ENCODE peak calls at places on chromosomes 3 and 15, in eight cellular contexts. I is OCI-LY7; Y is adipocyte; B is stimulated activated CD8-positive, alpha-beta memory T cell treated with anti-CD3 and anti-CD28 coated beads, Interleukin-15, amount 100 ng/mL, for 1 hour; V is ACHN; J is KG1; M is cardiac muscle cell; G is RCC 7860. W is an unnamed sample.

GRCh38 chr15:85031944-85032587 is 50.4 kb downstream of the PDE8A start:
- DNase-seq in I (no peak), Y (no peak), B (no peak), V (no peak), J (no peak), M (no peak), G (no peak), W (no peak)

GRCh38 chr3:172302176-172302575 is 146.1 kb downstream of the GHSR start:
- DNase-seq in I (no peak), Y (no peak), B (no peak), V (no peak), J (no peak), M (no peak), G (no peak), W (no peak)

GRCh38 chr15:26807517-26808427 is 34.9 kb upstream of the GABRB3 start:
- DNase-seq in I (no peak), Y (no peak), B (no peak), V (no peak), J (no peak), M (no peak), G (no peak), W (no peak)

GRCh38 chr3:12507871-12508281 is 23.6 kb downstream of the TSEN2 start:
- DNase-seq in I (no peak), Y (peak), B (no peak), V (peak), J (no peak), M (no peak), G (no peak), W (no peak)

GRCh38 chr15:23514492-23514891 is 51.0 kb upstream of the MKRN3 start:
- DNase-seq in I (no peak), Y (no peak), B (no peak), V (no peak), J (no peak), M (no peak), G (no peak), W (no peak)

GRCh38 chr15:44593042-44593736 is 56.2 kb downstream of the EIF3J start:
- DNase-seq in I (peak), Y (peak), B (no peak), V (peak), J (no peak), M (no peak), G (no peak), W (no peak)

GRCh38 chr3:27659279-27660021 is 62.7 kb downstream of the EOMES start:
- DNase-seq in I (peak), Y (peak), B (peak), V (peak), J (no peak), M (peak), G (peak), W (peak)

GRCh38 chr15:76903251-76903681 is 1.9 kb downstream of the SCAPER start:
- DNase-seq in I (peak), Y (peak), B (no peak), V (peak), J (peak), M (peak), G (no peak), W (peak)

GRCh38 chr3:150588027-150588830 is 14.9 kb upstream of the SELENOT start:
- DNase-seq in I (no peak), Y (no peak), B (no peak), V (no peak), J (no peak), M (peak), G (no peak), W (no peak)

GRCh38 chr3:59641169-59641914 is 591.5 kb upstream of the CFAP20DC start:
- DNase-seq in I (no peak), Y (peak), B (no peak), V (no peak), J (no peak), M (no peak), G (no peak), W (peak)

GRCh38 chr3:170560717-170561382 is 25.0 kb downstream of the SLC7A14 start:
- DNase-seq in I (no peak), Y (no peak), B (no peak), V (no peak), J (no peak), M (no peak), G (no peak), W (no peak)

GRCh38 chr3:184757010-184757651 is 45.3 kb upstream of the MAGEF1 start:
- DNase-seq in I (no peak), Y (peak), B (no peak), V (no peak), J (no peak), M (peak), G (no peak), W (no peak)

GRCh38 chr3:64150527-64151238 is 74.6 kb downstream of the PRICKLE2 start:
- DNase-seq in I (no peak), Y (peak), B (no peak), V (no peak), J (no peak), M (peak), G (no peak), W (no peak)

GRCh38 chr15:70362350-70362749 is 264.6 kb upstream of the TLE3 start:
- DNase-seq in I (no peak), Y (no peak), B (no peak), V (no peak), J (no peak), M (no peak), G (no peak), W (no peak)

GRCh38 chr3:12046406-12046805 is 42.2 kb downstream of the SYN2 start:
- DNase-seq in I (no peak), Y (peak), B (no peak), V (no peak), J (no peak), M (no peak), G (no peak), W (peak)

GRCh38 chr15:68080783-68081182 is 26.7 kb downstream of the PIAS1 start:
- DNase-seq in I (no peak), Y (no peak), B (no peak), V (no peak), J (no peak), M (no peak), G (no peak), W (no peak)

GRCh38 chr15:89912145-89912673 is 543 bp downstream of the ARPIN start:
- DNase-seq in I (no peak), Y (peak), B (no peak), V (peak), J (no peak), M (peak), G (no peak), W (peak)

GRCh38 chr15:41886741-41887140 is 7.1 kb downstream of the SPTBN5 start:
- DNase-seq in I (no peak), Y (no peak), B (no peak), V (no peak), J (no peak), M (no peak), G (no peak), W (no peak)

GRCh38 chr3:195178124-195178910 is 92.6 kb downstream of the XXYLT1 start:
- DNase-seq in I (no peak), Y (no peak), B (no peak), V (no peak), J (no peak), M (no peak), G (no peak), W (peak)

GRCh38 chr3:127819656-127820055 is 2.7 kb downstream of the MGLL start:
- DNase-seq in I (no peak), Y (no peak), B (no peak), V (no peak), J (no peak), M (no peak), G (no peak), W (no peak)

GRCh38 chr3:44227622-44228021 is 14.1 kb upstream of the TOPAZ1 start:
- DNase-seq in I (no peak), Y (no peak), B (no peak), V (no peak), J (no peak), M (no peak), G (no peak), W (no peak)

GRCh38 chr3:126852536-126852935 is 130.4 kb upstream of the PLXNA1 start:
- DNase-seq in I (no peak), Y (no peak), B (no peak), V (no peak), J (no peak), M (no peak), G (no peak), W (no peak)

W was measured in G401.